ENCODE peak calls at places on chromosomes 5 and 9, in ten cellular contexts. I is transverse colon, J is heart right ventricle, Q is K562, R is GM23338, K is MM.1S, Z is foreskin keratinocyte, U is sigmoid colon, L is IMR-90, F is kidney. H is an unnamed sample.
A peak's percentile ranks its signal among the peaks of the same experiment; 100 is the strongest.

GRCh38 chr5:33774323-33774722 is 117.5 kb downstream of the ADAMTS12 start:
- DNase-seq in R (no peak), U (no peak), Z (no peak), I (no peak), Q (no peak), F (no peak), L (no peak), J (no peak), K (no peak), H (no peak)

GRCh38 chr5:147223951-147224791 is 10.7 kb upstream of the STK32A start:
- DNase-seq in K (peak; percentile 45), F (no peak), Z (peak; percentile 0), R (peak; percentile 73), Q (no peak), U (peak; percentile 66), L (peak; percentile 42), I (peak; percentile 16), J (no peak), H (no peak)

GRCh38 chr5:1772634-1773033 is 27.0 kb downstream of the MRPL36 start:
- DNase-seq in J (no peak), Q (no peak), R (no peak), L (peak; percentile 66), F (no peak), I (no peak), K (no peak), Z (no peak), U (peak; percentile 15), H (no peak)

GRCh38 chr9:96139592-96140251 is 162.3 kb downstream of the HSD17B3 start:
- DNase-seq in Z (peak; percentile 12), Q (no peak), I (peak; percentile 46), L (peak; percentile 95), J (no peak), K (no peak), R (no peak), F (no peak), U (peak; percentile 91), H (no peak)

GRCh38 chr5:132394681-132395259 is 25.3 kb downstream of the SLC22A5 start:
- DNase-seq in U (no peak), Q (no peak), R (no peak), F (no peak), J (no peak), L (no peak), I (no peak), Z (no peak), K (no peak), H (no peak)

GRCh38 chr5:78677777-78678668 is 29.5 kb upstream of the LHFPL2 start:
- DNase-seq in J (peak; percentile 40), Z (peak; percentile 41), R (no peak), Q (peak; percentile 29), I (peak; percentile 40), F (peak; percentile 59), L (peak; percentile 98), U (peak; percentile 88), K (no peak), H (no peak)

GRCh38 chr5:157212307-157212706 is 31.7 kb downstream of the ITK start:
- DNase-seq in U (no peak), F (no peak), L (no peak), Z (no peak), I (no peak), R (no peak), J (no peak), Q (no peak), K (no peak), H (no peak)

GRCh38 chr9:83957029-83957513 is 22.9 kb downstream of the HNRNPK start:
- DNase-seq in J (no peak), R (peak; percentile 29), Q (no peak), L (no peak), F (no peak), K (no peak), U (no peak), I (peak; percentile 35), Z (no peak), H (no peak)

GRCh38 chr9:2809692-2810423 is 34.0 kb downstream of the PUM3 start:
- DNase-seq in I (no peak), U (no peak), Z (no peak), F (no peak), J (no peak), R (peak; percentile 82), L (peak; percentile 99), Q (no peak), K (no peak), H (no peak)

GRCh38 chr9:224540-225520 is 10.2 kb downstream of the DOCK8 start:
- DNase-seq in F (no peak), R (no peak), Q (peak; percentile 14), U (no peak), K (no peak), I (no peak), L (no peak), Z (peak; percentile 85), J (no peak), H (no peak)

GRCh38 chr9:126149661-126150060 is 177.0 kb upstream of the MVB12B start:
- DNase-seq in U (no peak), F (peak; percentile 36), Z (no peak), L (no peak), I (no peak), Q (no peak), R (no peak), K (no peak), J (no peak), H (no peak)

GRCh38 chr9:134152022-134152448 is 12.3 kb downstream of the RNU6ATAC start:
- DNase-seq in U (no peak), F (peak; percentile 64), I (no peak), J (no peak), Z (no peak), K (no peak), R (no peak), Q (peak; percentile 31), L (no peak), H (no peak)
- H3K27ac ChIP-seq in U (no peak overlapping the region), F (no peak overlapping the region), I (no peak overlapping the region), J (no peak overlapping the region), Z (no peak overlapping the region), K (no peak overlapping the region), R (no peak overlapping the region), Q (no peak overlapping the region), L (no peak overlapping the region), H (no peak overlapping the region)

GRCh38 chr9:89464991-89465390 is 32.9 kb downstream of the SEMA4D start:
- DNase-seq in Q (no peak), F (no peak), R (no peak), L (no peak), J (no peak), U (peak; percentile 28), Z (no peak), I (no peak), K (no peak), H (no peak)

GRCh38 chr9:89466451-89467277 is 31.2 kb downstream of the SEMA4D start:
- DNase-seq in Z (no peak), Q (no peak), I (no peak), R (no peak), J (no peak), K (no peak), L (no peak), U (peak; percentile 53), F (no peak), H (no peak)

GRCh38 chr9:89462817-89463216 is 35.1 kb downstream of the SEMA4D start:
- DNase-seq in J (no peak), U (no peak), F (no peak), I (no peak), Q (no peak), L (no peak), R (peak; percentile 54), K (no peak), Z (no peak), H (no peak)

GRCh38 chr9:89465726-89466308 is 32.1 kb downstream of the SEMA4D start:
- DNase-seq in I (no peak), F (no peak), Z (no peak), K (no peak), Q (no peak), L (no peak), R (no peak), J (no peak), U (peak; percentile 28), H (no peak)

DNA sequence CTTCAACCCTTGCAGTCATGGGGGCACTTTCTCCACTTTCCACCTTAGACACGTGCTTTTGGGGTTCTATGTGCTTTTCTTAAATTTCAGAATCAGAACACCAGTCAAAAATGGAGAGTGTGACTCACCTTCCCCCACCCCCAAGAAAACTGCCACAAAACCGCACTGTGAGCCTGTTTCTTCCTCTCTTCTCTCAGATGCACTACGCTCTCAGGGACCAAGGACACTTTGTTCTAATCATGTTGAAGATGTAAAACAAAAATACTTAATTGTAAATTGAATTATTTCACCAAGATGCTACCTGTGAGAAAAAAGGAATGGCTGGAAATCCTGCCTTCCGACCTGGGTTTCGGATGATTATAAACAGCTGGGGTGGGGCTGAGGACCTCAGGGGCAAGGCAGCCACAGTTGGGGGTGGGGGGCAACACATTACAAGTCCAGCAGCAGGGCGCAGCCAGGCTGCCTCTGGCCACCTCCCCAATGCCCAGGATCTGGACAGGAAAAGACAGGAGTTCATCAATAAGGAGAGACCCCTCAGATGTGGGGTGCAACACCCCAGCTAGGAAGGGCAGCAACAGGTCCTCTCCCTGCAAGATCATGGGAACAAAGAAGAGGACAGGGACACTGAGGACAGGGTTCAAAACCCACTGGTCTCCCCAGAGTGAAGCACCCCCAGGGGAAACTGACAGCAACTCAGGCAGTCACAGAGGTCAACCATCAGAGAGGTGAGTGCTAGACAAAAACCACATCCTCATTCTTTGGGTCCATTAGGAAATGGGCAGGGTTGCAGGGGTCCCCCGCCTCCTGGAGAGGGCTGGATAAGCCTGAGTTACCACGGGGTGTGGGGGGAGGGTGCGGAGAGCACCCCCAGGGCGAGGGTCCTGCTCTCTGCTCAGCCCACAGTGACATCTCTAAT is 33.7 kb downstream of the SEMA4D start:
- DNase-seq in J (no peak), F (no peak), R (no peak), L (no peak), U (peak; percentile 52), Q (no peak), I (peak; percentile 76), Z (no peak), K (peak; percentile 68), H (peak; percentile 79)
- H3K4me1 ChIP-seq in J (no peaks in the 10 kb centered on the region), F (peaks cover 27% of the 10 kb centered on the region), R (peaks cover 74% of the 10 kb centered on the region), L (peaks cover 8% of the 10 kb centered on the region), U (no peaks in the 10 kb centered on the region), Q (no peaks in the 10 kb centered on the region), I (no peaks in the 10 kb centered on the region), Z (no peaks in the 10 kb centered on the region), K (peaks cover 19% of the 10 kb centered on the region), H (peaks cover 86% of the 10 kb centered on the region)

DNA sequence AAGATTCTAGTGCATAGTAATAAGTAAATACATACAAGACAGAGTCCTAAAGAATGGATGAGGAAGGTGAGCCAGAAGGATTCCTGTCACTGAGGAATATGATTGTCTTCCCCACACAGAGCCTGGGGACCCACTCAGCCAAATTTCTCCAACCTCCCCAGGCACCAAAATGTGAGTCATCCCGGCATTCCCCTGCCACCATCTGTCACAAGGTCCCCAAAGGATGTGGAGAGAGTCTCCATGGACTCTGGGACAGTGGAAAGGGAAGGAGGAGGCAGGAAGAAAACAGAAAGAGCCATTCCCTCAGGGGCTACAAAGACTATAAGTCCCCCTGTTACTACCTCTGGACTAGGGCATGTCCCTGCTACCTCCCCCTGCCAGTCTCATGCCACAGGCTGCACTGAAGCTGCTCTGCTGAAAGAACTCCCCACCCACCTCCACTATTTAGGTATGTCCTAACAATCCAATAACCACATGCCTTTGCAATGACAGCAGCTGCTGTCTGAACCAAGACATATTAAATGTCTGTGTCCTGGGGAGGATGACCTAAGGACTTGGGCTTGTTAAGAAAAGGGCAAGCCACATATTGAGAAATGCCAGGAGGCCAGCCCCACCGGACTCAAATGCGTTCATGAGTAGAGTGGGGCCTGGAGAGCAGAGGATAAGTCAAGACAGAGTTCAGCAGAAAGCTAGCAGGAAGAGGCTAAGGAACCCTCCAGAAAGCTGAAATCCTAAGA is 10.6 kb upstream of the OR5C1 start:
- DNase-seq in R (no peak), U (no peak), F (no peak), Q (no peak), I (no peak), Z (peak; percentile 15), K (no peak), J (no peak), L (peak; percentile 79), H (no peak)
- H3K27ac ChIP-seq in R (no peak overlapping the region), U (no peak overlapping the region), F (no peak overlapping the region), Q (no peak overlapping the region), I (no peak overlapping the region), Z (no peak overlapping the region), K (no peak overlapping the region), J (no peak overlapping the region), L (peak overlapping the region; percentile 86), H (no peak overlapping the region)

GRCh38 chr5:149207821-149208220 is 63.8 kb upstream of the AFAP1L1 start:
- DNase-seq in L (no peak), J (no peak), K (no peak), U (no peak), F (no peak), I (no peak), Z (no peak), R (no peak), Q (no peak), H (no peak)
- H3K4me1 ChIP-seq in L (peaks cover 54% of the 10 kb centered on the region), J (peaks cover 18% of the 10 kb centered on the region), K (no peaks in the 10 kb centered on the region), U (peaks cover 11% of the 10 kb centered on the region), F (peaks cover 11% of the 10 kb centered on the region), I (no peaks in the 10 kb centered on the region), Z (peaks cover 16% of the 10 kb centered on the region), R (no peaks in the 10 kb centered on the region), Q (no peaks in the 10 kb centered on the region), H (no peaks in the 10 kb centered on the region)

H was measured in effector memory CD4-positive, alpha-beta T cell.